ENCODE peak calls at places on chromosomes 12 and 14, in seven cellular contexts. F is substantia nigra; Y is RPMI7951; Q is non-pigmented ciliary epithelial cell; W is stimulated activated CD4-positive, alpha-beta T cell treated with anti-CD3 and anti-CD28 coated beads, Interleukin-2, amount 100 ng/mL, for 24 hours; R is SW480; X is activated B cell treated with CpG ODN at 0.5 μM for 24 hours. J is an unnamed sample.
A peak's percentile ranks its signal among the peaks of the same experiment; 100 is the strongest.

GRCh38 chr14:101980700-101981099 is 16.3 kb downstream of the DYNC1H1 start:
- DNase-seq in R (peak; percentile 72), Y (peak; percentile 98), F (peak; percentile 36), X (no peak), Q (peak; percentile 99), W (no peak), J (peak; percentile 83)

GRCh38 chr14:71943695-71944018 is 11.4 kb downstream of the RGS6 start:
- DNase-seq in Q (no peak), Y (no peak), W (no peak), R (no peak), F (no peak), X (no peak), J (no peak)

GRCh38 chr14:68363841-68364711 is 428.8 kb downstream of the ZFP36L1 start:
- DNase-seq in Y (peak; percentile 54), F (peak; percentile 74), Q (no peak), W (no peak), R (no peak), X (no peak), J (peak; percentile 53)

GRCh38 chr12:107610030-107610859 is 75.4 kb upstream of the PWP1 start:
- DNase-seq in X (no peak), F (no peak), Q (no peak), W (peak; percentile 22), Y (peak; percentile 18), R (peak; percentile 16), J (no peak)

GRCh38 chr14:49977126-49977841 is 84.4 kb downstream of the ARF6 start:
- DNase-seq in W (peak; percentile 58), Y (no peak), Q (no peak), X (no peak), R (no peak), F (no peak), J (no peak)

GRCh38 chr12:77058740-77059139 is 6.6 kb downstream of the E2F7 start:
- DNase-seq in W (no peak), Q (no peak), X (no peak), F (no peak), Y (peak; percentile 19), R (no peak), J (no peak)

GRCh38 chr14:69316449-69317391 is 56.8 kb downstream of the GALNT16 start:
- DNase-seq in F (no peak), Y (peak; percentile 96), W (peak; percentile 11), R (peak; percentile 23), X (no peak), Q (peak; percentile 89), J (peak; percentile 30)

GRCh38 chr12:89384050-89384749 is 31.9 kb upstream of the DUSP6 start:
- DNase-seq in R (no peak), Q (peak; percentile 79), F (peak; percentile 6), Y (peak; percentile 89), W (no peak), X (no peak), J (peak; percentile 59)

GRCh38 chr14:31164115-31164514 is 43.5 kb downstream of the HECTD1 start:
- DNase-seq in X (no peak), F (no peak), R (no peak), Y (no peak), Q (no peak), W (no peak), J (no peak)

GRCh38 chr12:6226701-6227096 is 26.5 kb downstream of the CD9 start:
- DNase-seq in Q (no peak), Y (no peak), W (no peak), X (no peak), F (no peak), R (no peak), J (no peak)

GRCh38 chr14:74667758-74668157 is 45.1 kb downstream of the AREL1 start:
- DNase-seq in Y (peak; percentile 47), X (no peak), R (no peak), Q (peak; percentile 72), W (no peak), F (no peak), J (no peak)

GRCh38 chr12:121916719-121917118 is 1.7 kb upstream of the CFAP251 start:
- DNase-seq in W (no peak), R (peak; percentile 50), Y (peak; percentile 12), Q (no peak), X (no peak), F (no peak), J (no peak)

GRCh38 chr14:101360045-101360931 is 201.0 kb upstream of the DIO3 start:
- DNase-seq in F (no peak), R (no peak), Q (no peak), W (no peak), Y (no peak), X (no peak), J (peak; percentile 48)

GRCh38 chr12:132907216-132907615 is 19.8 kb upstream of the CHFR start:
- DNase-seq in F (no peak), W (no peak), Q (no peak), X (no peak), R (no peak), Y (no peak), J (no peak)

GRCh38 chr12:57816855-57817151 is 1.7 kb downstream of the AVIL start:
- DNase-seq in Q (no peak), R (no peak), X (no peak), Y (no peak), F (no peak), W (no peak), J (peak; percentile 68)

GRCh38 chr14:77902806-77903205 is 102.9 kb downstream of the ADCK1 start:
- DNase-seq in F (no peak), Q (no peak), W (no peak), X (no peak), Y (no peak), R (no peak), J (no peak)

GRCh38 chr14:51006781-51007211 is 62.5 kb upstream of the PYGL start:
- DNase-seq in W (no peak), X (no peak), R (peak; percentile 10), Q (no peak), F (peak; percentile 85), Y (peak; percentile 96), J (no peak)

GRCh38 chr14:94449930-94450329 is 2.7 kb downstream of the SERPINA11 start:
- DNase-seq in R (no peak), F (no peak), X (no peak), W (no peak), Q (no peak), Y (no peak), J (no peak)

GRCh38 chr12:123942277-123942653 is 30.4 kb downstream of the CCDC92 start:
- DNase-seq in X (no peak), F (no peak), R (no peak), Q (peak; percentile 76), Y (no peak), W (no peak), J (no peak)

GRCh38 chr14:99055816-99056215 is 216.2 kb downstream of the BCL11B start:
- DNase-seq in R (no peak), F (no peak), X (no peak), Q (no peak), Y (peak; percentile 75), W (peak; percentile 21), J (peak; percentile 48)

GRCh38 chr14:95707327-95707726 is 6.6 kb downstream of the TCL1A start:
- DNase-seq in Q (no peak), F (no peak), X (no peak), Y (no peak), W (no peak), R (no peak), J (no peak)

GRCh38 chr12:101729842-101730241 is 9.4 kb downstream of the SYCP3 start:
- DNase-seq in W (no peak), X (no peak), F (no peak), Q (no peak), R (no peak), Y (no peak), J (no peak)

GRCh38 chr14:47826809-47827208 is 151.4 kb upstream of the MDGA2 start:
- DNase-seq in R (no peak), Q (no peak), W (no peak), Y (no peak), X (no peak), F (no peak), J (no peak)

GRCh38 chr14:67749341-67750110 is 47.8 kb downstream of the RDH12 start:
- DNase-seq in Q (no peak), X (no peak), Y (no peak), F (no peak), R (no peak), W (no peak), J (no peak)

GRCh38 chr14:86481105-86481504 is 951.2 kb downstream of the FLRT2 start:
- DNase-seq in W (no peak), Y (no peak), F (no peak), R (no peak), Q (no peak), X (no peak), J (no peak)

GRCh38 chr14:58942516-58942915 is 246.0 kb upstream of the DAAM1 start:
- DNase-seq in Y (peak; percentile 55), Q (no peak), R (no peak), W (no peak), F (no peak), X (no peak), J (no peak)

GRCh38 chr12:128754275-128754674 is 69.5 kb downstream of the SLC15A4 start:
- DNase-seq in W (no peak), X (no peak), F (no peak), Y (no peak), R (no peak), Q (no peak), J (no peak)

GRCh38 chr12:22904485-22904884 is 279.5 kb downstream of the ETNK1 start:
- DNase-seq in R (no peak), Q (no peak), X (no peak), F (no peak), W (no peak), Y (no peak), J (no peak)

GRCh38 chr12:106247731-106248176 is at the start of gene CKAP4:
- DNase-seq in Y (peak; percentile 73), W (peak; percentile 50), F (peak; percentile 64), Q (no peak), X (peak; percentile 73), R (peak; percentile 46), J (peak; percentile 82)

GRCh38 chr12:130620281-130620680 is 95.8 kb downstream of the RIMBP2 start:
- DNase-seq in Y (no peak), X (no peak), R (no peak), F (no peak), W (no peak), Q (no peak), J (no peak)

GRCh38 chr14:55274760-55275159 is 3.5 kb downstream of the FBXO34 start:
- DNase-seq in X (no peak), W (no peak), R (no peak), Q (peak; percentile 67), Y (peak; percentile 8), F (no peak), J (no peak)

GRCh38 chr12:6563448-6564050 is 4.5 kb downstream of the NOP2 start:
- DNase-seq in W (peak; percentile 79), F (no peak), X (peak; percentile 57), Q (no peak), Y (peak; percentile 45), R (peak; percentile 47), J (no peak)

GRCh38 chr14:76752744-76753143 is 8.5 kb upstream of the VASH1 start:
- DNase-seq in F (peak; percentile 71), X (no peak), Y (no peak), W (no peak), Q (no peak), R (no peak), J (no peak)

GRCh38 chr12:124713436-124714082 is 146.1 kb upstream of the NCOR2 start:
- DNase-seq in W (peak; percentile 67), Q (peak; percentile 78), Y (peak; percentile 85), X (peak; percentile 46), R (no peak), F (peak; percentile 46), J (peak; percentile 47)

GRCh38 chr12:55982319-55982936 is 8.6 kb downstream of the RAB5B start:
- DNase-seq in W (no peak), Q (no peak), X (no peak), Y (no peak), F (no peak), R (no peak), J (no peak)

GRCh38 chr12:132083731-132084641 is 60.1 kb downstream of the DDX51 start:
- DNase-seq in W (peak; percentile 89), Q (peak; percentile 55), X (peak; percentile 88), F (peak; percentile 90), Y (peak; percentile 82), R (peak; percentile 89), J (peak; percentile 91)

GRCh38 chr14:100440207-100440631 is 117.1 kb downstream of the SLC25A47 start:
- DNase-seq in Q (no peak), X (no peak), R (peak; percentile 91), F (peak; percentile 52), W (no peak), Y (peak; percentile 8), J (peak; percentile 82)

GRCh38 chr14:41642402-41643195 is 35.9 kb downstream of the LRFN5 start:
- DNase-seq in W (no peak), Q (no peak), R (no peak), F (no peak), X (no peak), Y (no peak), J (no peak)

J was measured in upper lobe of left lung.